ENCODE peak calls at places on chromosomes 6 and 20, in six cellular contexts. Q is MM.1S, R is cardiac fibroblast, B is psoas muscle, H is H1, C is heart right ventricle. U is an unnamed sample.
A peak's percentile ranks its signal among the peaks of the same experiment; 100 is the strongest.

GRCh38 chr6:125252891-125253290 is 48.9 kb downstream of the HDDC2 start:
- DNase-seq in Q (no peak), B (no peak), H (no peak), R (no peak), C (no peak), U (no peak)

GRCh38 chr20:44916586-44916985 is 6.7 kb downstream of the PABPC1L start:
- DNase-seq in C (no peak), H (no peak), B (no peak), R (no peak), Q (no peak), U (no peak)

GRCh38 chr6:36493859-36494258 is 51.1 kb downstream of the KCTD20 start:
- DNase-seq in R (peak; percentile 36), Q (no peak), B (no peak), H (no peak), C (no peak), U (no peak)

GRCh38 chr6:144939926-144940325 is 654.8 kb downstream of the UTRN start:
- DNase-seq in C (no peak), B (no peak), Q (no peak), H (no peak), R (peak; percentile 28), U (no peak)

GRCh38 chr6:2038096-2038495 is 207.3 kb downstream of the GMDS start:
- DNase-seq in Q (no peak), R (no peak), C (no peak), B (no peak), H (no peak), U (no peak)

GRCh38 chr20:50478162-50479036 is 31.8 kb upstream of the PTPN1 start:
- DNase-seq in R (peak; percentile 68), Q (no peak), H (peak; percentile 79), C (peak; percentile 44), B (peak; percentile 80), U (no peak)

GRCh38 chr6:158008894-158009891 is 27.5 kb downstream of the SYNJ2 start:
- DNase-seq in H (no peak), R (peak; percentile 77), B (peak; percentile 81), C (no peak), Q (no peak), U (no peak)

GRCh38 chr6:133634474-133634873 is 254.4 kb upstream of the TCF21 start:
- DNase-seq in Q (no peak), C (no peak), B (no peak), H (no peak), R (no peak), U (no peak)

GRCh38 chr6:24666097-24666615 is 543 bp downstream of the TDP2 start:
- DNase-seq in Q (peak; percentile 46), R (no peak), H (no peak), C (peak; percentile 20), B (peak; percentile 65), U (no peak)

GRCh38 chr6:44237813-44238433 is 9.0 kb upstream of the HSP90AB1 start:
- DNase-seq in C (peak; percentile 87), H (peak; percentile 89), Q (peak; percentile 69), R (peak; percentile 73), B (peak; percentile 92), U (no peak)

GRCh38 chr20:50415516-50416268 is 94.5 kb upstream of the PTPN1 start:
- DNase-seq in H (peak; percentile 59), B (peak; percentile 100), Q (no peak), R (peak; percentile 98), C (peak; percentile 100), U (no peak)

GRCh38 chr6:140283197-140283596 is 908.7 kb upstream of the CITED2 start:
- DNase-seq in R (no peak), H (no peak), C (no peak), B (no peak), Q (no peak), U (no peak)

GRCh38 chr6:140284871-140285270 is 910.4 kb upstream of the CITED2 start:
- DNase-seq in C (no peak), H (no peak), B (no peak), Q (no peak), R (no peak), U (no peak)

GRCh38 chr6:140289186-140289585 is 914.7 kb upstream of the CITED2 start:
- DNase-seq in C (no peak), B (no peak), R (no peak), Q (no peak), H (no peak), U (no peak)

GRCh38 chr6:140285471-140285870 is 911.0 kb upstream of the CITED2 start:
- DNase-seq in B (no peak), C (no peak), Q (no peak), H (no peak), R (no peak), U (no peak)

GRCh38 chr6:140285998-140286690 is 911.7 kb upstream of the CITED2 start:
- DNase-seq in B (no peak), Q (no peak), H (no peak), R (no peak), C (no peak), U (no peak)
- H3K4me3 ChIP-seq in B (no peak overlapping the region), Q (no peak overlapping the region), H (no peak overlapping the region), R (no peak overlapping the region), C (no peak overlapping the region), U (no peak overlapping the region)

DNA sequence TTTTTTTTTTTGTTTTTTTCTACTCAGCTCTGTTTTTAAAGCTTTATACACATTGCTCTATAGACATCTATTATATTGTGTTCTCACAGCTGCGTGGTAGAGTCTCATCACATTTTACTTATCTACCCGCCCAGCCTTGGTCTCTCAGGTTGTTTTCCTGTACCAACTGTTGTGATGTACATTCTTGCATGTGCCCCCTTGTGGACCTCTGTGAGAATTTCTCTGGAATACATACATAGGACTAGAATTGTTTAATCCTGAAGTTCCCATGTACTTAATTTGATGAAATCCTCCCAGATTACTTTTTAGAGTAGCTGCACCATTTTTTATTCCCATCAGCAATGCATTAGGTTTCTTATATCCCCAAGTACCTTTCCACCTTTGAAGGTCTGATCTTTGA is 40.4 kb upstream of the TINAG start:
- DNase-seq in Q (peak; percentile 52), R (peak; percentile 71), B (no peak), C (no peak), H (no peak), U (no peak)
- TF ChIP-seq CTCF in Q (peak; percentile 37), R (peak; percentile 53), B (no peak), C (peak; percentile 33), H (peak; percentile 46), U (peak; percentile 67)

GRCh38 chr6:7114744-7115451 is 7.1 kb downstream of the RREB1 start:
- DNase-seq in Q (no peak), R (no peak), B (no peak), C (no peak), H (no peak), U (no peak)

GRCh38 chr6:7115452-7116223 is 7.9 kb downstream of the RREB1 start:
- DNase-seq in H (no peak), Q (no peak), B (no peak), C (no peak), R (no peak), U (no peak)

GRCh38 chr6:7111095-7111690 is 3.4 kb downstream of the RREB1 start:
- DNase-seq in H (no peak), C (no peak), Q (no peak), B (no peak), R (no peak), U (no peak)

GRCh38 chr6:7110092-7110792 is 2.5 kb downstream of the RREB1 start:
- DNase-seq in R (no peak), B (no peak), H (no peak), C (no peak), Q (no peak), U (no peak)

DNA sequence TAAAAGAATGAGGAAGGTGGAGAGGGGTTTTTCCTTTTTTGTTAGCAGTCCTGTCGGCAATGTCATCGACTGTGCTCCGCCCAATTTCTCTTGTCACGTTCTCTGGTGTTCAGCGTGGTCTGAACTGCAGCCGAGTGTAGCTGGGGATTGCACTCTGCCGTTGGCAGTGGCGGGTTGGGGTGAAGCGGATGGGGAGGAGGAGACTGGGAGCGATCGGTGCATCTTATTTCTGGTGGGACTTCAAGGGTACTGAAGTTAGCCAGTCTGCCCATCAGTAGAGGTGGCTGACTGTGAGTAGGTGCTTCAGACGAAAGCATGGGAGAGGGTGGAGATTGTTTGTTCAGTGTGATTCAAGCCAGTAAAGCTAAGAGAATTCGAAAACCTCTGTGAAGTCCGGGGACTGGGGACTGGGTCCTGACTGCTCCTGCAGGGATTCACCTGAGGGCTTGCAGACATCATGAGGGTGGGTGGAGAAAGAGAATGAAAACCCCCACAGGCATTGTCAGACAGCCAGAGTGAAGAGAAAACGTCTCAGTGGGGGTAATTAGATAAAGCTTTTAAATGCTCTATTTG is 5.1 kb downstream of the RREB1 start:
- DNase-seq in H (no peak), B (no peak), R (no peak), C (peak; percentile 30), Q (no peak), U (no peak)
- H3K4me3 ChIP-seq in H (no peak overlapping the region), B (peak overlapping the region; percentile 24), R (no peak overlapping the region), C (no peak overlapping the region), Q (no peak overlapping the region), U (peak overlapping the region; percentile 44)

DNA sequence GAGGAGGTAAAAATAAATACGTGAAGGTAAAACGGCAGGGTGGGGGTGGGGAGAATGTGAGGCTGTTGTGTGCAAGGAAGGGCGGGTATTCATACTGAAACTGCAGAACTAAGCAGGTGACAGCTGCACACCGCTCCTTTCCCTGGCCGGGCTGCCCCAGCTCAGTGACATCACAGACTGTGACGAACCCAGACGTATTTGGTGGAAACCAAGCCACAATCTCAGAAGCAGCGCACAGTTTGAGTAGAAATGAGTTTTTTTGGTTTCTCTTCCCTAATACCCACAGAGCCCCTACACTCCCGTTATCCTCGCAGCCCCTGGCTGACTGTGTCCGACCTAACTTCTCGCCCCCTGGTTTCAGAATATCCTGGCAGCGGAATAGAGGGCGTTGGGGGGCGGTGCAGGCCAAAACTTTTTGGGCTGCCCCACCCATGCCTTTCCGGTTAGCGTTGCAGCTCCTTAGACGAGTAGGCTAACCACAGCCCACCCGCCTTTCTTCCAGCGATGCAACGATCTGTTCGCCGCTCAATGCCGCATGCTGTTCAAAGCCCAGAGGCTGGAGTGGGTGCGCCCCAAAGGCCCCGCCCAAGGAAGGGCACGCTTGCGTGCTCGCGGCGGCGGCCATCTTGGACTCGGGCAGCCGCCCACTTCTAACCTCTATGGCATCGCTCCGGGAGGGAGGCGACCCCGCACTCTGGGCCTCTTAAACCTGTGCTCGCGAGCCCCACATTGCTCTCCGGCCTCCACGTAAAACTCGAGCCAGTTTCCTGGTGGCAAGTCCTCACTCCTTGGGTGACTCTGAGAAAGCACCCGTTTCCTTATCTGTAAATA is 9.1 kb downstream of the BAK1 start:
- DNase-seq in R (peak; percentile 64), Q (peak; percentile 98), C (peak; percentile 84), H (peak; percentile 86), B (peak; percentile 88), U (no peak)
- TF ChIP-seq CTCF in R (no peak), Q (no peak), C (no peak), H (no peak), B (no peak), U (no peak)

U was measured in epithelial cell of proximal tubule.